ENCODE peak calls at places on chromosome 22, in nine cellular contexts. V is lung, I is spleen, B is PC-3, H is upper lobe of right lung, Y is A549, X is WERI-Rb-1, Z is HepG2, E is colonic mucosa. P is an unnamed sample.
A peak's percentile ranks its signal among the peaks of the same experiment; 100 is the strongest.

GRCh38 chr22:22720201-22720723 is 75.8 kb downstream of the GGTLC2 start:
- DNase-seq in V (no peak), I (no peak), B (peak; percentile 34), H (no peak), Y (peak; percentile 14), X (peak; percentile 71), Z (peak; percentile 32), E (peak; percentile 51), P (no peak)

GRCh38 chr22:49332691-49333090 is 495.0 kb downstream of the BRD1 start:
- DNase-seq in V (peak; percentile 26), I (no peak), B (no peak), H (peak; percentile 32), Y (no peak), X (no peak), Z (no peak), E (no peak), P (no peak)

GRCh38 chr22:50531546-50532352 is 1.9 kb upstream of the TYMP start:
- DNase-seq in V (peak; percentile 83), I (peak; percentile 96), B (peak; percentile 43), H (peak; percentile 94), Y (peak; percentile 75), X (peak; percentile 65), Z (no peak), E (peak; percentile 84), P (peak; percentile 94)

GRCh38 chr22:27057717-27058116 is 400.3 kb downstream of the MIAT start:
- DNase-seq in V (no peak), I (no peak), B (no peak), H (no peak), Y (no peak), X (no peak), Z (no peak), E (no peak), P (no peak)

GRCh38 chr22:39907035-39907434 is 6.2 kb downstream of the GRAP2 start:
- DNase-seq in V (no peak), I (no peak), B (no peak), H (no peak), Y (no peak), X (no peak), Z (no peak), E (no peak), P (no peak)

GRCh38 chr22:24471570-24471969 is 23.6 kb upstream of the UPB1 start:
- DNase-seq in V (no peak), I (no peak), B (no peak), H (no peak), Y (no peak), X (no peak), Z (no peak), E (no peak), P (peak; percentile 86)

GRCh38 chr22:43136255-43136654 is 6.9 kb downstream of the MCAT start:
- DNase-seq in V (no peak), I (peak; percentile 83), B (peak; percentile 14), H (no peak), Y (peak; percentile 25), X (peak; percentile 61), Z (peak; percentile 34), E (no peak), P (no peak)

GRCh38 chr22:44828193-44828592 is 75.8 kb downstream of the ARHGAP8 start:
- DNase-seq in V (no peak), I (no peak), B (peak; percentile 8), H (no peak), Y (peak; percentile 25), X (peak; percentile 52), Z (no peak), E (no peak), P (no peak)

GRCh38 chr22:17257578-17257977 is 38.3 kb upstream of the ADA2 start:
- DNase-seq in V (no peak), I (no peak), B (no peak), H (no peak), Y (no peak), X (no peak), Z (no peak), E (no peak), P (no peak)

GRCh38 chr22:39215070-39215396 is 29.7 kb downstream of the PDGFB start:
- DNase-seq in V (no peak), I (peak; percentile 8), B (no peak), H (peak; percentile 4), Y (no peak), X (no peak), Z (no peak), E (no peak), P (peak; percentile 13)

GRCh38 chr22:17368727-17369552 is at the start of gene CECR2:
- DNase-seq in V (peak; percentile 76), I (peak; percentile 73), B (no peak), H (peak; percentile 86), Y (peak; percentile 21), X (peak; percentile 48), Z (no peak), E (peak; percentile 25), P (peak; percentile 79)

GRCh38 chr22:24107668-24108067 is 73.6 kb upstream of the SUSD2 start:
- DNase-seq in V (peak; percentile 52), I (no peak), B (peak; percentile 37), H (no peak), Y (no peak), X (no peak), Z (no peak), E (peak; percentile 56), P (peak; percentile 86)

GRCh38 chr22:50112151-50113118 is 22.6 kb downstream of the MOV10L1 start:
- DNase-seq in V (no peak), I (no peak), B (peak; percentile 25), H (no peak), Y (no peak), X (no peak), Z (no peak), E (no peak), P (no peak)

GRCh38 chr22:25027959-25028840 is 75.7 kb downstream of the KIAA1671 start:
- DNase-seq in V (no peak), I (no peak), B (peak; percentile 11), H (peak; percentile 64), Y (peak; percentile 59), X (peak; percentile 79), Z (no peak), E (peak; percentile 54), P (no peak)

GRCh38 chr22:47171441-47172221 is 409.2 kb downstream of the TBC1D22A start:
- DNase-seq in V (no peak), I (peak; percentile 75), B (no peak), H (peak; percentile 45), Y (no peak), X (peak; percentile 4), Z (no peak), E (no peak), P (peak; percentile 63)

DNA sequence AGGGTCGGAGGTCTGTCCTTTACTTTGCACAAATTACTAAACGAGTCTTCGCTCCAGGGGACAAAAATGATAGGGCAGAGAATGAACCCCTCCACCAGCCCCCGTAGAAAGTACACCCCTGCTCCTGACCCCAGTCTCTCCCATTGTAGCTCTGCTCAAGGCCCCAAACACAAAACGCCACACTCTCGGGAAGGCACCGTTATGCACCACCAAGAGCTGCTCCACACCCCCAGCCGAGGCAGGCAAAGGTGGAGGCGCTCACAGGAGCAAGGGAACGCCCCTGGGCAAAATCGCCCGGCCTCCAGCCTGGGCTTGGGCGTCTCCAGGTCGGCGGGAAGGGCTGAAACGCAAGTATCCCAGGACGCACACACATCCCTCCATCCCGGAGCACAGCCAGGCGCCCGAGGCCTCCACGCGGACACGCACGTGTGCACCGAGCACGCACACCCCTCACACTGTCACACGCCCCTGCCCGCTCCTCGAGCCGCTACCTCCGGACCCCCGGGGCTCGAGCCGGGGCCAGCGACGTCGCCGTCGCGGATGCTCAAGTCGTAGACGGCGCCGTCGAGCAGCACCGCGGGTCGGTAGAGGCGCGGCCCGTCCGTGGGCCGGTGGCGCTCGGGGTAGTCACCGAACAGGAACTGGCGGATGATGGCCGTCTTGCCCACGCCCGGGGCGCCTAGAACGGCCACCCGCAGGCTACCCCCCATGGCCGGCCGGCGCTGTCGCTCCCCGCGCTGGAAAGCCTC is 786 bp downstream of the RASL10A start:
- DNase-seq in V (no peak), I (peak; percentile 69), B (peak; percentile 22), H (peak; percentile 65), Y (no peak), X (peak; percentile 54), Z (no peak), E (peak; percentile 51), P (peak; percentile 74)
- H3K4me3 ChIP-seq in V (peak overlapping the region; percentile 14), I (peak overlapping the region; percentile 34), B (peak overlapping the region; percentile 51), H (peak overlapping the region; percentile 21), Y (peak overlapping the region; percentile 42), X (peak overlapping the region; percentile 51), Z (peak overlapping the region; percentile 41), E (peak overlapping the region; percentile 26), P (no peak overlapping the region)

GRCh38 chr22:31263896-31264295 is 28.4 kb downstream of the PIK3IP1 start:
- DNase-seq in V (no peak), I (no peak), B (no peak), H (no peak), Y (no peak), X (no peak), Z (no peak), E (no peak), P (no peak)
- H3K27ac ChIP-seq in V (no peak overlapping the region), I (no peak overlapping the region), B (no peak overlapping the region), H (no peak overlapping the region), Y (no peak overlapping the region), X (no peak overlapping the region), Z (no peak overlapping the region), E (no peak overlapping the region), P (no peak overlapping the region)

GRCh38 chr22:48302657-48303359 is 1524.9 kb downstream of the BRD1 start:
- DNase-seq in V (no peak), I (no peak), B (no peak), H (no peak), Y (no peak), X (no peak), Z (no peak), E (no peak), P (no peak)
- H3K9me3 ChIP-seq in V (no peaks in the 10 kb centered on the region), I (no peaks in the 10 kb centered on the region), B (no peaks in the 10 kb centered on the region), H (no peaks in the 10 kb centered on the region), Y (no peaks in the 10 kb centered on the region), X (no peaks in the 10 kb centered on the region), Z (no peaks in the 10 kb centered on the region), E (no peaks in the 10 kb centered on the region), P (no peaks in the 10 kb centered on the region)

GRCh38 chr22:19177164-19178064 is 1.1 kb downstream of the SLC25A1 start:
- DNase-seq in V (no peak), I (peak; percentile 83), B (no peak), H (no peak), Y (no peak), X (no peak), Z (no peak), E (peak; percentile 25), P (no peak)

GRCh38 chr22:19178065-19178658 is 374 bp downstream of the SLC25A1 start:
- DNase-seq in V (no peak), I (peak; percentile 90), B (peak; percentile 25), H (peak; percentile 83), Y (no peak), X (peak; percentile 46), Z (peak; percentile 21), E (peak; percentile 62), P (peak; percentile 85)

GRCh38 chr22:19175602-19176174 is 2.8 kb downstream of the SLC25A1 start:
- DNase-seq in V (no peak), I (no peak), B (no peak), H (no peak), Y (no peak), X (no peak), Z (no peak), E (no peak), P (no peak)

GRCh38 chr22:19176175-19176630 is 2.3 kb downstream of the SLC25A1 start:
- DNase-seq in V (no peak), I (no peak), B (no peak), H (no peak), Y (no peak), X (no peak), Z (no peak), E (no peak), P (no peak)

DNA sequence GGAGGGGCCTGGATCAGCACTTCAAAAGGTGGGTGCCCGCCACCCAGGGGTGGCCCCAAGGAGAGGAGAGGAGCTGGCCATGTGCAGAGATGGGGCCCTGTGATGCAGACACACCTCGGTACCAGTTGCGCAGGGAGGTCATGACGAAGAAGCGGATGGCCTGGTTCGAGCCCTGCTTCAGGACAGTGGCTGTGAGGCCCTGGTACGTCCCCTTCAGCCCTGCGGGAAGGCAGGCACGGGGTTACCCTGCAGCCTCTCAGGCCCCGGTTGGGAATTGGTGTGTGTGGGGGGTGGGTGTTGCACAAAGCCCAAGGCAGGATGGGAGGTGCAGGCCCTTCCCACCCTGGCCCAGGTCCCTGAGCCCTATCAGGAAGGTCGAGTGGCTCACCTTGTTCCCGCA is 1.8 kb downstream of the SLC25A1 start:
- DNase-seq in V (no peak), I (no peak), B (no peak), H (no peak), Y (no peak), X (no peak), Z (no peak), E (no peak), P (no peak)
- H3K4me3 ChIP-seq in V (no peak overlapping the region), I (no peak overlapping the region), B (peak overlapping the region; percentile 88), H (no peak overlapping the region), Y (no peak overlapping the region), X (no peak overlapping the region), Z (peak overlapping the region; percentile 80), E (no peak overlapping the region), P (no peak overlapping the region)